ENCODE peak calls at places on chromosome 9, in five cellular contexts. Q, D, A, B and M are unnamed samples.

GRCh38 chr9:69611221-69611620 is 61.0 kb downstream of the APBA1 start:
- DNase-seq in A (no peak), B (no peak), Q (no peak), D (no peak), M (no peak)

GRCh38 chr9:33029106-33029788 is 4.2 kb downstream of the DNAJA1 start:
- DNase-seq in A (peak; percentile 90), B (peak; percentile 82), Q (no peak), D (no peak), M (no peak)

GRCh38 chr9:35553670-35554543 is 51.2 kb upstream of the TESK1 start:
- DNase-seq in D (peak; percentile 60), Q (peak; percentile 67), A (peak; percentile 84), B (peak; percentile 88), M (peak; percentile 52)

GRCh38 chr9:20636883-20637440 is 14.7 kb upstream of the MLLT3 start:
- DNase-seq in Q (no peak), D (no peak), B (peak; percentile 30), A (peak; percentile 38), M (no peak)

GRCh38 chr9:125878241-125878640 is 131.1 kb downstream of the PBX3 start:
- DNase-seq in B (peak; percentile 74), D (no peak), A (no peak), Q (no peak), M (no peak)

GRCh38 chr9:86822414-86822813 is 124.9 kb downstream of the GAS1 start:
- DNase-seq in B (no peak), Q (no peak), A (peak; percentile 52), D (no peak), M (no peak)

GRCh38 chr9:36862206-36863145 is 171.6 kb downstream of the PAX5 start:
- DNase-seq in Q (no peak), A (peak; percentile 36), B (peak; percentile 50), D (no peak), M (no peak)

GRCh38 chr9:112175796-112176315 is 759 bp upstream of the SUSD1 start:
- DNase-seq in D (no peak), A (no peak), Q (no peak), B (no peak), M (no peak)

GRCh38 chr9:13778486-13779110 is 499.1 kb upstream of the MPDZ start:
- DNase-seq in D (no peak), A (no peak), Q (no peak), B (peak; percentile 10), M (no peak)

GRCh38 chr9:137387034-137387890 is 35.7 kb downstream of the EXD3 start:
- DNase-seq in D (no peak), Q (no peak), A (no peak), B (peak; percentile 14), M (peak; percentile 30)

GRCh38 chr9:85212209-85212608 is 529.5 kb downstream of the AGTPBP1 start:
- DNase-seq in Q (no peak), B (no peak), A (no peak), D (no peak), M (no peak)

GRCh38 chr9:136546697-136547481 is 1.0 kb upstream of the NOTCH1 start:
- DNase-seq in A (peak; percentile 89), B (no peak), Q (peak; percentile 60), D (peak; percentile 69), M (peak; percentile 69)

GRCh38 chr9:18768951-18769622 is 263.9 kb downstream of the SAXO1 start:
- DNase-seq in A (no peak), Q (no peak), D (no peak), B (no peak), M (peak; percentile 83)

GRCh38 chr9:107283621-107284616 is 840 bp downstream of the RAD23B start:
- DNase-seq in D (peak; percentile 83), B (peak; percentile 70), A (peak; percentile 53), Q (peak; percentile 89), M (peak; percentile 92)

GRCh38 chr9:70257991-70258691 is 637 bp upstream of the SMC5 start:
- DNase-seq in Q (peak; percentile 30), D (no peak), B (peak; percentile 58), A (peak; percentile 52), M (no peak)

GRCh38 chr9:116985636-116986414 is 298.7 kb downstream of the TRIM32 start:
- DNase-seq in D (no peak), Q (no peak), A (no peak), B (no peak), M (no peak)

GRCh38 chr9:95415158-95415557 is 97.6 kb upstream of the FANCC start:
- DNase-seq in B (no peak), A (peak; percentile 18), Q (no peak), D (no peak), M (no peak)

GRCh38 chr9:2613730-2614271 is 7.8 kb upstream of the VLDLR start:
- DNase-seq in A (no peak), D (no peak), B (no peak), Q (no peak), M (no peak)

GRCh38 chr9:89195149-89195797 is 16.7 kb upstream of the SHC3 start:
- DNase-seq in A (no peak), Q (no peak), B (peak; percentile 14), D (no peak), M (no peak)

GRCh38 chr9:14993891-14994554 is 83.8 kb upstream of the FREM1 start:
- DNase-seq in D (no peak), A (no peak), Q (no peak), B (no peak), M (no peak)

GRCh38 chr9:106961623-106962022 is 98.7 kb downstream of the ZNF462 start:
- DNase-seq in D (no peak), Q (no peak), A (peak; percentile 14), B (peak; percentile 77), M (no peak)

GRCh38 chr9:17637229-17637628 is 58.4 kb downstream of the SH3GL2 start:
- DNase-seq in Q (no peak), A (no peak), D (no peak), B (no peak), M (no peak)

GRCh38 chr9:136947955-136948510 is 3.0 kb downstream of the C8G start:
- DNase-seq in B (peak; percentile 49), Q (peak; percentile 48), D (peak; percentile 59), A (peak; percentile 37), M (peak; percentile 52)

GRCh38 chr9:27440888-27441740 is 83.0 kb upstream of the IFNK start:
- DNase-seq in D (no peak), B (no peak), A (no peak), Q (no peak), M (no peak)

GRCh38 chr9:107612136-107612535 is 122.6 kb upstream of the KLF4 start:
- DNase-seq in D (peak; percentile 82), B (peak; percentile 48), A (no peak), Q (no peak), M (no peak)

GRCh38 chr9:118360036-118360435 is 655.8 kb downstream of the TLR4 start:
- DNase-seq in A (no peak), D (no peak), B (no peak), Q (no peak), M (no peak)

GRCh38 chr9:123757547-123757946 is 172.4 kb downstream of the DENND1A start:
- DNase-seq in Q (no peak), B (no peak), A (no peak), D (no peak), M (no peak)

DNA sequence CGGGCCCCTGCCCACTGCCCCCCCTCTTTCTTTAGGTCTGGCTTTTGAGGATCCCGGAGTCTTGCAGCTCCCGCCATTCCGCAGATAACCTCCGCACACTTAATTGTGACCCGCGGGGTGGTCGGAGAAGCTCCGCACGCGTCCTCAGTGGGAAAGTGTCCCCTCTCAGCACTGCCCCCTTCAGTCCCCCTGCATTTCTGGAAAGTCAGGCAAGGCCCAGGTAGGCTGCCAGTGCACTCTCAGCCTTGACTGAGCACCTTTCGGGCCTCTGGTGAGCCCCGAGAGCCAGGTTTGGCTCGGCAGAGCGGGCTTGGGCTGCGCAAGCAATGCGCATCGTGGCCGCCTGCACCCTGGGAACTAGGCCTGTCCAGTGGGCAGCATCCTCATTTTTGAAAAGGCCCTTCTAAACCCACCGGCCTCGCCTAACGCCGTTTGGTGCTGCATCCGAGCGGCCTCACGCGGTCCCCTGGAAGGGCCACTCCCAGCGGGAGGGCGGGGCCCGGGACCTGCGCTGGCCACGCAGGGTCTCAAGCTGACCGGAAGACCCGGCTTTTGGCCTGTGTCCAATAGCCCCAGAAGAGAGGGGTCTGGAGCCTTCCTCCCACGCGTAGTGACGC is 6.7 kb upstream of the DMRT3 start:
- DNase-seq in A (no peak), Q (no peak), B (no peak), D (no peak), M (no peak)
- H3K4me3 ChIP-seq in A (no peak overlapping the region), Q (no peak overlapping the region), B (no peak overlapping the region), D (no peak overlapping the region), M (no peak overlapping the region)

DNA sequence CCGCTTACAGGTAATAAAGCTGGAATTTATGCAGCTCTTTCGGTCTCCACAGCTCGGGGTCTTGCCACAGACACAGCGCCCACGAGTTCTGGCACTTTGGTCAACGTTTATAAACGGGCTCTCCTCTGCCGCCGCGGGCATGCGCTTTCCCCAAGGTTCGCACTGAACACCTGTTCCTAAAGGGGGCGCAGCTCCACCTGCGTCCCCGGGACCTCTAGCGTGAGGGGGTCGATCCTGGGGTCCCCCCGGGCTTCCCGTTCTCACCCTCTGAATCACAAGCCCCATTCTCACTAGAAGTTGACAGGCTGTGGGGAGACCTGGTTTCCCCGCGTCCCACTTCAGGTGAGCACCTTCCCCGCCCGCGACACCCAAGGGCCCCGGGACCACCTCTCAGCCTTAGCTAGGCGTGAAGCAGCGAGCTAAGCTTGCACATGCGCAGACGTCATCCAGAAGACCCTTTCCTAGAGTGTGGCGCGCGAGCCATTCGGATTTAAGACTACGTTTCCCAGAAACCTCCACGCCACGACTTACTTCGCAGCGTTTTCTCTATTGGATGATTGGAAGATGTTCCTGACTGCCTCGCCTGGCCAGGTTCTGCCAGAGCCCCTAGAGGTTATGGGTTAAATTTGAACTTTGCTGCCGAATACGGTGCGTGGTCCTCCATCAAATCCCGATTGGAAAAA is 21.3 kb upstream of the ZNF782 start:
- DNase-seq in A (peak; percentile 83), D (peak; percentile 32), B (peak; percentile 80), Q (peak; percentile 92), M (peak; percentile 91)
- TF ChIP-seq CTCF in A (peak; percentile 35), D (peak; percentile 9), B (peak; percentile 18), Q (peak; percentile 69), M (peak; percentile 33)

GRCh38 chr9:129500166-129500862 is 120.6 kb downstream of the C9orf50 start:
- DNase-seq in A (no peak), D (no peak), Q (no peak), B (no peak), M (no peak)
- H3K4me3 ChIP-seq in A (no peak overlapping the region), D (no peak overlapping the region), Q (no peak overlapping the region), B (no peak overlapping the region), M (no peak overlapping the region)

DNA sequence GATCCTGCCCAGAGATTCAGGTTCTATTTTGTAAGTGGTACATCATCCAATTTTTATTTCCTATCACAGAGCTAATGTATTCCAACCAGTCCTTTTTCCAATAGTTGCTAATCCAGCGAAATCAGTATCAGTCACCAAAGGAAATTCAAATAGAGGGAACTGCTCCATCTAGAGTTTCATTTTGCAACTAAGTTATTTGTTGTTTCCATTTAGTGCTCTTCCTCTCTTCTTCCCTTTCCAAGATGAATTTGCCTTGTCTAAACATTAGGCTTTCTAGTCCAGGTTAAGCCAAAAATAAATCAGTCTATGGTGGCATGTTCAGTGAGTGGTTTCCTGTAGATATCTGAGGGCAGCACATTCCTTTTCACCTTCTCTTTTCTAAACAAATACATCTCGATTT is 79.8 kb upstream of the SPATA31D4 start:
- DNase-seq in Q (no peak), B (peak; percentile 61), A (peak; percentile 66), D (no peak), M (no peak)
- TF ChIP-seq CTCF in Q (peak; percentile 48), B (peak; percentile 45), A (peak; percentile 51), D (peak; percentile 37), M (no peak)